ENCODE peak calls at places on chromosome 7, in eight cellular contexts. I is Calu3; M is brain microvascular endothelial cell; T is stimulated activated CD4-positive, alpha-beta T cell treated with anti-CD3 and anti-CD28 coated beads, Interleukin-4, amount 100 ng/mL, for 24 hours; P is GM20000; G is T-helper 1 cell; E is AG10803; B is HTR-8/SVneo. S is an unnamed sample.

GRCh38 chr7:154905615-154906014 is 97.3 kb downstream of the PAXIP1 start:
- DNase-seq in M (no peak), T (no peak), I (no peak), B (no peak), P (no peak), G (no peak), E (no peak), S (no peak)

GRCh38 chr7:79308176-79308575 is 145.3 kb downstream of the MAGI2 start:
- DNase-seq in M (no peak), B (no peak), E (no peak), G (no peak), P (no peak), T (no peak), I (no peak), S (no peak)

GRCh38 chr7:31603076-31603475 is 83.9 kb upstream of the PPP1R17 start:
- DNase-seq in P (no peak), G (no peak), T (no peak), B (no peak), E (peak), M (no peak), I (no peak), S (peak)

GRCh38 chr7:3880221-3880935 is 579.3 kb downstream of the SDK1 start:
- DNase-seq in B (no peak), I (no peak), G (no peak), M (no peak), P (no peak), E (no peak), T (no peak), S (no peak)

GRCh38 chr7:25858562-25859411 is 293.2 kb upstream of the NFE2L3 start:
- DNase-seq in G (no peak), M (no peak), T (no peak), P (no peak), E (no peak), I (no peak), B (no peak), S (no peak)

GRCh38 chr7:35869810-35870209 is 69.0 kb downstream of the SEPTIN7 start:
- DNase-seq in I (no peak), G (no peak), E (peak), B (no peak), T (no peak), P (no peak), M (peak), S (no peak)

GRCh38 chr7:91330378-91331295 is 66.4 kb downstream of the FZD1 start:
- DNase-seq in B (no peak), T (no peak), G (no peak), P (no peak), I (no peak), E (no peak), M (no peak), S (no peak)

GRCh38 chr7:1706721-1707613 is 36.9 kb downstream of the ELFN1 start:
- DNase-seq in B (no peak), P (no peak), T (no peak), G (no peak), I (no peak), E (no peak), M (no peak), S (no peak)

GRCh38 chr7:66152538-66153191 is 38.0 kb downstream of the CRCP start:
- DNase-seq in P (no peak), M (peak), I (no peak), E (peak), B (no peak), G (no peak), T (no peak), S (no peak)

GRCh38 chr7:114414151-114415053 is at the start of gene FOXP2:
- DNase-seq in G (no peak), B (no peak), M (peak), I (no peak), P (no peak), E (peak), T (no peak), S (no peak)

GRCh38 chr7:142770720-142771352 is at the start of gene PRSS2:
- DNase-seq in M (no peak), B (no peak), T (no peak), G (no peak), I (peak), E (no peak), P (no peak), S (no peak)

GRCh38 chr7:140697447-140698143 is 1.1 kb downstream of the NDUFB2 start:
- DNase-seq in I (no peak), M (no peak), G (no peak), B (no peak), P (no peak), E (peak), T (no peak), S (no peak)

GRCh38 chr7:69896100-69896499 is 297.8 kb downstream of the AUTS2 start:
- DNase-seq in B (no peak), G (no peak), T (no peak), M (no peak), I (no peak), E (peak), P (no peak), S (no peak)

GRCh38 chr7:99730992-99731391 is 4.0 kb downstream of the CYP3A7 start:
- DNase-seq in M (no peak), P (no peak), G (no peak), T (no peak), B (no peak), I (no peak), E (no peak), S (no peak)

GRCh38 chr7:466465-467191 is 53.0 kb downstream of the PDGFA start:
- DNase-seq in G (no peak), I (no peak), T (no peak), P (no peak), E (no peak), B (no peak), M (no peak), S (no peak)

GRCh38 chr7:95772771-95773581 is 622 bp downstream of the DYNC1I1 start:
- DNase-seq in G (no peak), P (no peak), B (no peak), T (no peak), M (no peak), E (peak), I (no peak), S (no peak)

GRCh38 chr7:109964780-109965179 is 1126.1 kb upstream of the LRRN3 start:
- DNase-seq in M (peak), I (no peak), P (no peak), G (no peak), E (no peak), T (no peak), B (no peak), S (no peak)

GRCh38 chr7:125602441-125602840 is 672.8 kb upstream of the POT1 start:
- DNase-seq in M (no peak), T (no peak), E (no peak), G (no peak), I (no peak), P (no peak), B (no peak), S (no peak)

GRCh38 chr7:30928254-30928872 is 16.7 kb downstream of the AQP1 start:
- DNase-seq in P (no peak), G (no peak), B (no peak), T (peak), M (no peak), E (no peak), I (no peak), S (no peak)

GRCh38 chr7:135774284-135774683 is 25.7 kb upstream of the FAM180A start:
- DNase-seq in E (peak), I (no peak), T (no peak), G (no peak), B (no peak), P (no peak), M (no peak), S (no peak)

GRCh38 chr7:158490171-158490782 is 97.3 kb downstream of the PTPRN2 start:
- DNase-seq in E (no peak), B (no peak), G (no peak), M (no peak), P (no peak), I (no peak), T (no peak), S (no peak)

S was measured in HS-27A.